ENCODE peak calls at places on chromosomes 3 and 15, in six cellular contexts. One of them, this sample, is unnamed.

GRCh38 chr3:45986303-45986982 is 9.2 kb downstream of the FYCO1 start:
- DNase-seq in skeletal muscle cell: no peak
- DNase-seq in AG09309: peak; percentile 46
- DNase-seq in H7: no peak
- DNase-seq in ELR: peak; percentile 68
- DNase-seq in T-helper 1 cell: no peak
- DNase-seq in this sample: no peak

GRCh38 chr3:104291878-104292277 is 1074.8 kb upstream of the ALCAM start:
- DNase-seq in skeletal muscle cell: no peak
- DNase-seq in AG09309: no peak
- DNase-seq in H7: no peak
- DNase-seq in ELR: peak; percentile 15
- DNase-seq in T-helper 1 cell: no peak
- DNase-seq in this sample: no peak

GRCh38 chr3:43079536-43080332 is 26.1 kb downstream of the POMGNT2 start:
- DNase-seq in skeletal muscle cell: no peak
- DNase-seq in AG09309: no peak
- DNase-seq in H7: no peak
- DNase-seq in ELR: no peak
- DNase-seq in T-helper 1 cell: no peak
- DNase-seq in this sample: no peak

GRCh38 chr3:71226565-71227281 is 356.8 kb downstream of the FOXP1 start:
- DNase-seq in skeletal muscle cell: no peak
- DNase-seq in AG09309: no peak
- DNase-seq in H7: no peak
- DNase-seq in ELR: peak; percentile 46
- DNase-seq in T-helper 1 cell: peak; percentile 53
- DNase-seq in this sample: no peak

GRCh38 chr3:55270976-55271375 is 216.1 kb downstream of the WNT5A start:
- DNase-seq in skeletal muscle cell: no peak
- DNase-seq in AG09309: no peak
- DNase-seq in H7: no peak
- DNase-seq in ELR: peak; percentile 50
- DNase-seq in T-helper 1 cell: no peak
- DNase-seq in this sample: no peak

GRCh38 chr3:123503200-123503599 is 54.3 kb upstream of the ADCY5 start:
- DNase-seq in skeletal muscle cell: no peak
- DNase-seq in AG09309: no peak
- DNase-seq in H7: peak; percentile 34
- DNase-seq in ELR: no peak
- DNase-seq in T-helper 1 cell: no peak
- DNase-seq in this sample: no peak

GRCh38 chr3:13019243-13019701 is 54.0 kb downstream of the IQSEC1 start:
- DNase-seq in skeletal muscle cell: peak; percentile 50
- DNase-seq in AG09309: peak; percentile 23
- DNase-seq in H7: peak; percentile 96
- DNase-seq in ELR: peak; percentile 72
- DNase-seq in T-helper 1 cell: no peak
- DNase-seq in this sample: no peak

GRCh38 chr3:193890036-193890897 is 245.7 kb upstream of the HES1 start:
- DNase-seq in skeletal muscle cell: no peak
- DNase-seq in AG09309: no peak
- DNase-seq in H7: peak; percentile 61
- DNase-seq in ELR: no peak
- DNase-seq in T-helper 1 cell: no peak
- DNase-seq in this sample: no peak

GRCh38 chr3:85081191-85081895 is 122.6 kb downstream of the CADM2 start:
- DNase-seq in skeletal muscle cell: no peak
- DNase-seq in AG09309: no peak
- DNase-seq in H7: peak; percentile 2
- DNase-seq in ELR: no peak
- DNase-seq in T-helper 1 cell: no peak
- DNase-seq in this sample: peak; percentile 29

GRCh38 chr3:160128086-160128485 is 97.1 kb upstream of the C3orf80 start:
- DNase-seq in skeletal muscle cell: no peak
- DNase-seq in AG09309: no peak
- DNase-seq in H7: no peak
- DNase-seq in ELR: no peak
- DNase-seq in T-helper 1 cell: no peak
- DNase-seq in this sample: no peak

GRCh38 chr3:13070622-13071021 is 2.6 kb downstream of the IQSEC1 start:
- DNase-seq in skeletal muscle cell: no peak
- DNase-seq in AG09309: no peak
- DNase-seq in H7: no peak
- DNase-seq in ELR: no peak
- DNase-seq in T-helper 1 cell: no peak
- DNase-seq in this sample: no peak

GRCh38 chr3:28716939-28717338 is 368.3 kb upstream of the AZI2 start:
- DNase-seq in skeletal muscle cell: no peak
- DNase-seq in AG09309: no peak
- DNase-seq in H7: no peak
- DNase-seq in ELR: no peak
- DNase-seq in T-helper 1 cell: no peak
- DNase-seq in this sample: no peak

GRCh38 chr15:50353251-50353998 is 1.6 kb downstream of the GABPB1 start:
- DNase-seq in skeletal muscle cell: peak; percentile 91
- DNase-seq in AG09309: peak; percentile 96
- DNase-seq in H7: no peak
- DNase-seq in ELR: peak; percentile 92
- DNase-seq in T-helper 1 cell: peak; percentile 10
- DNase-seq in this sample: no peak

GRCh38 chr3:24339266-24339825 is 155.3 kb downstream of the THRB start:
- DNase-seq in skeletal muscle cell: no peak
- DNase-seq in AG09309: no peak
- DNase-seq in H7: no peak
- DNase-seq in ELR: no peak
- DNase-seq in T-helper 1 cell: no peak
- DNase-seq in this sample: no peak

GRCh38 chr15:45654749-45655148 is 19.9 kb downstream of the SQOR start:
- DNase-seq in skeletal muscle cell: no peak
- DNase-seq in AG09309: no peak
- DNase-seq in H7: no peak
- DNase-seq in ELR: no peak
- DNase-seq in T-helper 1 cell: no peak
- DNase-seq in this sample: no peak

GRCh38 chr3:24046214-24046613 is 101.1 kb downstream of the NR1D2 start:
- DNase-seq in skeletal muscle cell: no peak
- DNase-seq in AG09309: no peak
- DNase-seq in H7: no peak
- DNase-seq in ELR: no peak
- DNase-seq in T-helper 1 cell: no peak
- DNase-seq in this sample: no peak

GRCh38 chr3:56783644-56784451 is 17.9 kb downstream of the ARHGEF3 start:
- DNase-seq in skeletal muscle cell: peak; percentile 85
- DNase-seq in AG09309: peak; percentile 92
- DNase-seq in H7: no peak
- DNase-seq in ELR: no peak
- DNase-seq in T-helper 1 cell: peak; percentile 48
- DNase-seq in this sample: peak; percentile 43

GRCh38 chr3:45507820-45508317 is 86.7 kb upstream of the LIMD1 start:
- DNase-seq in skeletal muscle cell: peak; percentile 62
- DNase-seq in AG09309: no peak
- DNase-seq in H7: peak; percentile 70
- DNase-seq in ELR: peak; percentile 64
- DNase-seq in T-helper 1 cell: no peak
- DNase-seq in this sample: peak; percentile 30

GRCh38 chr3:32817561-32818430 is at the start of gene TRIM71:
- DNase-seq in skeletal muscle cell: no peak
- DNase-seq in AG09309: no peak
- DNase-seq in H7: peak; percentile 63
- DNase-seq in ELR: no peak
- DNase-seq in T-helper 1 cell: no peak
- DNase-seq in this sample: peak; percentile 49

GRCh38 chr15:72169921-72170611 is 27.5 kb downstream of the GRAMD2A start:
- DNase-seq in skeletal muscle cell: no peak
- DNase-seq in AG09309: no peak
- DNase-seq in H7: no peak
- DNase-seq in ELR: no peak
- DNase-seq in T-helper 1 cell: no peak
- DNase-seq in this sample: no peak

GRCh38 chr15:84823580-84823878 is 6.4 kb downstream of the ALPK3 start:
- DNase-seq in skeletal muscle cell: no peak
- DNase-seq in AG09309: no peak
- DNase-seq in H7: no peak
- DNase-seq in ELR: no peak
- DNase-seq in T-helper 1 cell: no peak
- DNase-seq in this sample: no peak

This sample was measured in head of caudate nucleus.